ENCODE peak calls at places on chromosomes 1 and 21, in seven cellular contexts. One of them, this sample, is unnamed.

GRCh38 chr1:23524716-23525401 is 6.2 kb downstream of the E2F2 start:
- DNase-seq in tibial nerve: no peak
- DNase-seq in A549: no peak
- DNase-seq in heart left ventricle: no peak
- DNase-seq in IMR-90: no peak
- DNase-seq in thyroid gland: no peak
- DNase-seq in ovary: no peak
- DNase-seq in this sample: peak; percentile 93

GRCh38 chr1:77126309-77126708 is 92.9 kb downstream of the PIGK start:
- DNase-seq in tibial nerve: peak; percentile 32
- DNase-seq in A549: peak; percentile 70
- DNase-seq in heart left ventricle: no peak
- DNase-seq in IMR-90: peak; percentile 80
- DNase-seq in thyroid gland: peak; percentile 6
- DNase-seq in ovary: no peak
- DNase-seq in this sample: no peak

GRCh38 chr1:22533244-22533643 is 30.0 kb upstream of the EPHA8 start:
- DNase-seq in tibial nerve: no peak
- DNase-seq in A549: no peak
- DNase-seq in heart left ventricle: no peak
- DNase-seq in IMR-90: no peak
- DNase-seq in thyroid gland: no peak
- DNase-seq in ovary: no peak
- DNase-seq in this sample: no peak

GRCh38 chr21:31772674-31773555 is 41.0 kb upstream of the SCAF4 start:
- DNase-seq in tibial nerve: no peak
- DNase-seq in A549: no peak
- DNase-seq in heart left ventricle: no peak
- DNase-seq in IMR-90: no peak
- DNase-seq in thyroid gland: no peak
- DNase-seq in ovary: no peak
- DNase-seq in this sample: no peak

GRCh38 chr21:45848805-45849204 is 132.8 kb upstream of the COL6A1 start:
- DNase-seq in tibial nerve: no peak
- DNase-seq in A549: no peak
- DNase-seq in heart left ventricle: no peak
- DNase-seq in IMR-90: no peak
- DNase-seq in thyroid gland: no peak
- DNase-seq in ovary: no peak
- DNase-seq in this sample: no peak

GRCh38 chr1:155052412-155053400 is 1.6 kb downstream of the ADAM15 start:
- DNase-seq in tibial nerve: no peak
- DNase-seq in A549: peak; percentile 29
- DNase-seq in heart left ventricle: peak; percentile 85
- DNase-seq in IMR-90: no peak
- DNase-seq in thyroid gland: peak; percentile 36
- DNase-seq in ovary: no peak
- DNase-seq in this sample: peak; percentile 70

GRCh38 chr1:225412803-225413338 is 15.0 kb downstream of the LBR start:
- DNase-seq in tibial nerve: no peak
- DNase-seq in A549: no peak
- DNase-seq in heart left ventricle: no peak
- DNase-seq in IMR-90: no peak
- DNase-seq in thyroid gland: no peak
- DNase-seq in ovary: no peak
- DNase-seq in this sample: no peak

GRCh38 chr1:152110860-152111514 is 4.3 kb downstream of the TCHH start:
- DNase-seq in tibial nerve: no peak
- DNase-seq in A549: peak; percentile 72
- DNase-seq in heart left ventricle: no peak
- DNase-seq in IMR-90: peak; percentile 36
- DNase-seq in thyroid gland: peak; percentile 12
- DNase-seq in ovary: no peak
- DNase-seq in this sample: no peak

GRCh38 chr1:21212126-21212525 is 35.4 kb upstream of the EIF4G3 start:
- DNase-seq in tibial nerve: no peak
- DNase-seq in A549: no peak
- DNase-seq in heart left ventricle: no peak
- DNase-seq in IMR-90: peak; percentile 38
- DNase-seq in thyroid gland: no peak
- DNase-seq in ovary: no peak
- DNase-seq in this sample: no peak

GRCh38 chr1:94865369-94865768 is 45.2 kb downstream of the SLC44A3 start:
- DNase-seq in tibial nerve: no peak
- DNase-seq in A549: no peak
- DNase-seq in heart left ventricle: no peak
- DNase-seq in IMR-90: peak; percentile 65
- DNase-seq in thyroid gland: no peak
- DNase-seq in ovary: no peak
- DNase-seq in this sample: no peak

GRCh38 chr1:94864821-94865220 is 44.7 kb downstream of the SLC44A3 start:
- DNase-seq in tibial nerve: no peak
- DNase-seq in A549: peak; percentile 2
- DNase-seq in heart left ventricle: no peak
- DNase-seq in IMR-90: peak; percentile 39
- DNase-seq in thyroid gland: no peak
- DNase-seq in ovary: peak; percentile 60
- DNase-seq in this sample: no peak

GRCh38 chr1:94863297-94863911 is 43.2 kb downstream of the SLC44A3 start:
- DNase-seq in tibial nerve: no peak
- DNase-seq in A549: no peak
- DNase-seq in heart left ventricle: no peak
- DNase-seq in IMR-90: peak; percentile 64
- DNase-seq in thyroid gland: no peak
- DNase-seq in ovary: no peak
- DNase-seq in this sample: no peak

GRCh38 chr1:94862718-94863117 is 42.6 kb downstream of the SLC44A3 start:
- DNase-seq in tibial nerve: no peak
- DNase-seq in A549: no peak
- DNase-seq in heart left ventricle: no peak
- DNase-seq in IMR-90: no peak
- DNase-seq in thyroid gland: no peak
- DNase-seq in ovary: no peak
- DNase-seq in this sample: no peak

DNA sequence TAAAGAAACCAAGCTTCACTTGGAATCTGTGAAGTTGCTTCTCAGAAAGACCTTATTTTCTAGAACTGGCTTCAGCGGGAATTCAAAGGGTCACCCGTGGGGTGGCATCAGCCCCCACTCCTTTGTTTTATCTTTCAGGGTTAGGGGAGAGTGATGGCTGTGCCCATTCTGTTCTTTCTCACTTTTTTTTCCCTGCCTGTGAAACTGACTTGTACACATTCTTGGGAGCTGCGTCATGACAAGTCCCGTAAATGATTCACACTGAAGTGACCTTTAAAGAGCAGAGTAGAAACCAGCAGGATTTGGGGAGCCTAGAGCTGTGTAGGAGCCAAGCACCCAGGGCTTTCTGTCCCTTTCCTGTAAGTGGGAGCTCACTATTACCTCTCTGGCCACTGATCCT is 43.8 kb downstream of the SLC44A3 start:
- DNase-seq in tibial nerve: peak; percentile 71
- DNase-seq in A549: peak; percentile 64
- DNase-seq in heart left ventricle: peak; percentile 65
- DNase-seq in IMR-90: peak; percentile 87
- DNase-seq in thyroid gland: peak; percentile 52
- DNase-seq in ovary: peak; percentile 71
- DNase-seq in this sample: no peak
- TF ChIP-seq POLR2A in tibial nerve: no peak
- TF ChIP-seq POLR2A in A549: no peak
- TF ChIP-seq POLR2A in heart left ventricle: no peak
- TF ChIP-seq POLR2A in IMR-90: no peak
- TF ChIP-seq POLR2A in thyroid gland: peak; percentile 26
- TF ChIP-seq POLR2A in ovary: peak; percentile 36
- TF ChIP-seq POLR2A in this sample: no peak

DNA sequence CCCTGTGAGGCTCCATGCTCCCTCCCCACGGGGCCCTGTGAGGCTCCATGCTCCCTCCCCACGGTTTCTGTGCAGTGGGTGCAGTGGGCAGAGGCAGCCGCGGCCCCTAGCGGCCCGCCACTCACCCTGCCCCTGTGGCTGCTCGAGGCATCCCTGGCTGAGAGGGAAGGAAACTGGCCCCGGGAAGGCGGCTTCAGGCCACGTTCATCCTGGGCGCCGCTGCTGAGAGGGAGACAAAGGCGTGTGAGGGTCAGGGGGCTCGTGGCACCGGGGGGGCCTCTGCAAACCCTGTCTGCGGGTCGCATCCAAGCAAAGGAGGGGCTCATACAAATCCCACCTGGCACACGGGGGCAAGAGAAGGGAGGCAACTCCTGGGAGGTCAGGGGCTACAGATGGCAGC is 8.5 kb downstream of the CFAP410 start:
- DNase-seq in tibial nerve: no peak
- DNase-seq in A549: no peak
- DNase-seq in heart left ventricle: no peak
- DNase-seq in IMR-90: no peak
- DNase-seq in thyroid gland: no peak
- DNase-seq in ovary: peak; percentile 24
- DNase-seq in this sample: no peak
- TF ChIP-seq CTCF in tibial nerve: no peak
- TF ChIP-seq CTCF in A549: no peak
- TF ChIP-seq CTCF in heart left ventricle: no peak
- TF ChIP-seq CTCF in IMR-90: no peak
- TF ChIP-seq CTCF in thyroid gland: no peak
- TF ChIP-seq CTCF in ovary: no peak
- TF ChIP-seq CTCF in this sample: no peak

GRCh38 chr1:2988256-2988655 is 33.0 kb upstream of the ACTRT2 start:
- DNase-seq in tibial nerve: no peak
- DNase-seq in A549: no peak
- DNase-seq in heart left ventricle: no peak
- DNase-seq in IMR-90: no peak
- DNase-seq in thyroid gland: no peak
- DNase-seq in ovary: no peak
- DNase-seq in this sample: peak; percentile 18
- H3K9me3 ChIP-seq in tibial nerve: no peaks in the 10 kb centered on the region
- H3K9me3 ChIP-seq in A549: no peaks in the 10 kb centered on the region
- H3K9me3 ChIP-seq in heart left ventricle: peaks cover 3% of the 10 kb centered on the region
- H3K9me3 ChIP-seq in IMR-90: peaks cover 46% of the 10 kb centered on the region
- H3K9me3 ChIP-seq in thyroid gland: no peaks in the 10 kb centered on the region
- H3K9me3 ChIP-seq in ovary: no peaks in the 10 kb centered on the region
- H3K9me3 ChIP-seq in this sample: no peaks in the 10 kb centered on the region

GRCh38 chr1:186747661-186748060 is 67.4 kb upstream of the PTGS2 start:
- DNase-seq in tibial nerve: no peak
- DNase-seq in A549: no peak
- DNase-seq in heart left ventricle: no peak
- DNase-seq in IMR-90: no peak
- DNase-seq in thyroid gland: no peak
- DNase-seq in ovary: no peak
- DNase-seq in this sample: no peak

GRCh38 chr1:186754542-186755150 is 74.1 kb upstream of the PLA2G4A start:
- DNase-seq in tibial nerve: no peak
- DNase-seq in A549: peak; percentile 19
- DNase-seq in heart left ventricle: no peak
- DNase-seq in IMR-90: no peak
- DNase-seq in thyroid gland: no peak
- DNase-seq in ovary: no peak
- DNase-seq in this sample: no peak

GRCh38 chr1:186749820-186750219 is 69.6 kb upstream of the PTGS2 start:
- DNase-seq in tibial nerve: no peak
- DNase-seq in A549: no peak
- DNase-seq in heart left ventricle: no peak
- DNase-seq in IMR-90: no peak
- DNase-seq in thyroid gland: no peak
- DNase-seq in ovary: no peak
- DNase-seq in this sample: no peak

GRCh38 chr1:186753241-186753640 is 73.0 kb upstream of the PTGS2 start:
- DNase-seq in tibial nerve: no peak
- DNase-seq in A549: no peak
- DNase-seq in heart left ventricle: no peak
- DNase-seq in IMR-90: peak; percentile 6
- DNase-seq in thyroid gland: no peak
- DNase-seq in ovary: no peak
- DNase-seq in this sample: no peak

DNA sequence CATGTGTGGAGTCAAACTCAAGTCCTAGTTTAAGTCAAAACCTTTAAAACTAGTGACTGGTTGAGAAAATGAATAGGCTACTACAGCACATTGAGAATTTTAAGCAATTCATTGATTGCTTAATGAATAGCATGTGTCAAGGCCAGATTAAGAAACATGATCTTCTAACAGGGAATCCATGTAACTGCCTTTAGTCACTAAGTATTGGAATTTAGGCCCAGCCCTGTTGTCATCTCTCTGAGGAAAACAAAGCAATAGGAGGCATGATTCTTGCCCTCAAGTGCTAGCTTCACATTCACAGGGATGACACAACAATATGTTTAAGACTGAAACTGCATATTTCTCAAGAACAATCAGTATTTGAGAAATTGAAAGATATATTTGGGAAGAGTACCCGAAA is 70.0 kb upstream of the PTGS2 start:
- DNase-seq in tibial nerve: no peak
- DNase-seq in A549: no peak
- DNase-seq in heart left ventricle: no peak
- DNase-seq in IMR-90: no peak
- DNase-seq in thyroid gland: no peak
- DNase-seq in ovary: no peak
- DNase-seq in this sample: no peak
- TF ChIP-seq POLR2A in tibial nerve: no peak
- TF ChIP-seq POLR2A in A549: no peak
- TF ChIP-seq POLR2A in heart left ventricle: no peak
- TF ChIP-seq POLR2A in IMR-90: no peak
- TF ChIP-seq POLR2A in thyroid gland: no peak
- TF ChIP-seq POLR2A in ovary: no peak
- TF ChIP-seq POLR2A in this sample: no peak

DNA sequence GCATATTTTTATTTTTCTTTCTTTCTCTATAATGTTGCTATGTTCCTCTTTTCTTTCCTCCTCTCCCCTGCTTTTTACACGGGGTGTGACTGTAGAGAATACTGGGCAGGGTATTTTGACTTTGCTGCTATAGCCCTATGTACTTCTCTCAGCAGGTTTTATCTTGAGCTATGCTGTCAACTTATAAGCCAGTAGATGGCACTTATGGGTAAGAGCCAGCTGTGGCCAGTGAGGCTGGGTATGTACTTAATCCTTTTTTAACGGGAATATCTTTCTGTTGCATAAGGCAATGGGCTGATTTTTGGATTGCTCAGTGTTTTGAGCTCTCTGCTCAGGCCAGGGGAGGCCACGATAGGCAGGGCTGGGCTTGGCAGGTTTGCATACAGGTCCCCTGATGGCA is 99.0 kb downstream of the KCNK2 start:
- DNase-seq in tibial nerve: no peak
- DNase-seq in A549: peak; percentile 4
- DNase-seq in heart left ventricle: no peak
- DNase-seq in IMR-90: no peak
- DNase-seq in thyroid gland: no peak
- DNase-seq in ovary: no peak
- DNase-seq in this sample: no peak
- TF ChIP-seq CTCF in tibial nerve: no peak
- TF ChIP-seq CTCF in A549: no peak
- TF ChIP-seq CTCF in heart left ventricle: no peak
- TF ChIP-seq CTCF in IMR-90: no peak
- TF ChIP-seq CTCF in thyroid gland: no peak
- TF ChIP-seq CTCF in ovary: no peak
- TF ChIP-seq CTCF in this sample: no peak